ENCODE peak calls at places on chromosomes 13 and 19, in six cellular contexts. L is SK-N-SH, D is neural progenitor cell, C is PC-3, Q is GM23338, J is HCT116. I is an unnamed sample.

GRCh38 chr13:32530841-32531253 is 7.7 kb downstream of the N4BP2L2 start:
- DNase-seq in L (no peak), D (no peak), C (no peak), Q (peak; percentile 1), J (no peak), I (peak; percentile 7)

GRCh38 chr13:31835932-31836331 is 96.6 kb downstream of the RXFP2 start:
- DNase-seq in L (no peak), D (no peak), C (peak; percentile 49), Q (no peak), J (no peak), I (no peak)

GRCh38 chr19:38049105-38049649 is 142.2 kb downstream of the SIPA1L3 start:
- DNase-seq in L (no peak), D (no peak), C (no peak), Q (no peak), J (no peak), I (peak; percentile 79)

GRCh38 chr13:106036870-106037269 is 498.6 kb downstream of the EFNB2 start:
- DNase-seq in L (peak; percentile 35), D (peak; percentile 36), C (peak; percentile 5), Q (peak; percentile 39), J (peak; percentile 6), I (no peak)

GRCh38 chr19:16367269-16367683 is 42.6 kb downstream of the KLF2 start:
- DNase-seq in L (no peak), D (no peak), C (no peak), Q (no peak), J (no peak), I (peak; percentile 78)

GRCh38 chr19:518292-519231 is 11.3 kb downstream of the TPGS1 start:
- DNase-seq in L (no peak), D (peak; percentile 76), C (no peak), Q (peak; percentile 87), J (no peak), I (no peak)

GRCh38 chr13:30293995-30294394 is 13.4 kb downstream of the KATNAL1 start:
- DNase-seq in L (no peak), D (no peak), C (no peak), Q (no peak), J (no peak), I (no peak)

GRCh38 chr13:19156013-19156825 is 25.4 kb downstream of the TUBA3C start:
- DNase-seq in L (no peak), D (no peak), C (no peak), Q (no peak), J (no peak), I (no peak)

GRCh38 chr19:4547303-4548237 is 7.7 kb upstream of the LRG1 start:
- DNase-seq in L (peak; percentile 59), D (no peak), C (peak; percentile 51), Q (no peak), J (no peak), I (peak; percentile 28)

GRCh38 chr19:10256970-10257615 is 5.1 kb downstream of the MRPL4 start:
- DNase-seq in L (no peak), D (no peak), C (no peak), Q (no peak), J (no peak), I (no peak)

GRCh38 chr13:33862006-33862405 is 44.1 kb downstream of the RFC3 start:
- DNase-seq in L (no peak), D (no peak), C (no peak), Q (no peak), J (no peak), I (no peak)

GRCh38 chr13:97849305-97849704 is 104.2 kb upstream of the IPO5 start:
- DNase-seq in L (peak; percentile 15), D (peak; percentile 20), C (peak; percentile 75), Q (peak; percentile 73), J (peak; percentile 34), I (peak; percentile 24)

GRCh38 chr19:52991021-52991420 is 22.7 kb upstream of the ERVV-1 start:
- DNase-seq in L (no peak), D (no peak), C (no peak), Q (no peak), J (no peak), I (no peak)

GRCh38 chr19:52992109-52993004 is 21.4 kb upstream of the ERVV-1 start:
- DNase-seq in L (peak; percentile 42), D (peak; percentile 41), C (no peak), Q (peak; percentile 46), J (no peak), I (no peak)

GRCh38 chr19:52993342-52994178 is 20.2 kb upstream of the ERVV-1 start:
- DNase-seq in L (peak; percentile 94), D (peak; percentile 96), C (peak; percentile 79), Q (peak; percentile 92), J (peak; percentile 32), I (peak; percentile 84)

GRCh38 chr19:52988506-52988905 is 25.2 kb upstream of the ERVV-1 start:
- DNase-seq in L (no peak), D (no peak), C (no peak), Q (no peak), J (no peak), I (no peak)

DNA sequence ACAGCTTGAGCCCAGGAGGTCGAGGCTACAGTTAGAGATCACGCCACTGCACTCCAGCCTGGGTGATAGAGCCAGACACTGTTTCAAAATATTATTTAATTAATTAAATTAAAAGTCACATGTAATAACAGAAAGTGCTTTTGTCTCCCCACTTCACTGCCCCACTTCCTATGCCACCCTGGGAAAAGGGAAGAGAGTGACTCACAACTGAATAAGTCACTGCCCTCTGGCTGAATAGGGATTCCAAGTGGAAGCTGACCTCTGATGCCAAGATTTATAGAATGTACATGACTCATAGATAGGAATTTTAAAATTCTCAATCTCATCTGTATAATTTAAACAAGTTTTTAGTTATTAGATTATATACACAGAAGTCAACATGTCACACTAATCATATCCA is 22.2 kb upstream of the ERVV-1 start:
- DNase-seq in L (no peak), D (no peak), C (peak; percentile 98), Q (no peak), J (no peak), I (no peak)
- TF ChIP-seq EZH2phosphoT487 in L (no peak), D (no peak), C (no peak), Q (no peak), J (no peak), I (no peak)

GRCh38 chr19:33950141-33950805 is 153.6 kb downstream of the KCTD15 start:
- DNase-seq in L (peak; percentile 48), D (peak; percentile 8), C (no peak), Q (no peak), J (no peak), I (no peak)

GRCh38 chr19:33948651-33949335 is 152.1 kb downstream of the KCTD15 start:
- DNase-seq in L (no peak), D (no peak), C (no peak), Q (no peak), J (no peak), I (no peak)

GRCh38 chr19:33946535-33947323 is 150.1 kb downstream of the KCTD15 start:
- DNase-seq in L (no peak), D (peak; percentile 24), C (no peak), Q (no peak), J (no peak), I (no peak)

GRCh38 chr19:33953023-33953422 is 156.4 kb downstream of the KCTD15 start:
- DNase-seq in L (no peak), D (no peak), C (no peak), Q (no peak), J (no peak), I (no peak)

GRCh38 chr19:33947565-33947964 is 150.9 kb downstream of the KCTD15 start:
- DNase-seq in L (no peak), D (peak; percentile 11), C (no peak), Q (peak; percentile 36), J (no peak), I (peak; percentile 3)
- TF ChIP-seq CTCF in L (no peak), D (peak; percentile 39), C (peak; percentile 22), Q (peak; percentile 46), J (peak; percentile 19), I (peak; percentile 59)

GRCh38 chr13:99978781-99979452 is 2.7 kb upstream of the ZIC2 start:
- DNase-seq in L (peak; percentile 49), D (peak; percentile 92), C (no peak), Q (peak; percentile 91), J (no peak), I (no peak)
- TF ChIP-seq EZH2phosphoT487 in L (no peak), D (no peak), C (peak; percentile 3), Q (no peak), J (no peak), I (peak; percentile 38)

DNA sequence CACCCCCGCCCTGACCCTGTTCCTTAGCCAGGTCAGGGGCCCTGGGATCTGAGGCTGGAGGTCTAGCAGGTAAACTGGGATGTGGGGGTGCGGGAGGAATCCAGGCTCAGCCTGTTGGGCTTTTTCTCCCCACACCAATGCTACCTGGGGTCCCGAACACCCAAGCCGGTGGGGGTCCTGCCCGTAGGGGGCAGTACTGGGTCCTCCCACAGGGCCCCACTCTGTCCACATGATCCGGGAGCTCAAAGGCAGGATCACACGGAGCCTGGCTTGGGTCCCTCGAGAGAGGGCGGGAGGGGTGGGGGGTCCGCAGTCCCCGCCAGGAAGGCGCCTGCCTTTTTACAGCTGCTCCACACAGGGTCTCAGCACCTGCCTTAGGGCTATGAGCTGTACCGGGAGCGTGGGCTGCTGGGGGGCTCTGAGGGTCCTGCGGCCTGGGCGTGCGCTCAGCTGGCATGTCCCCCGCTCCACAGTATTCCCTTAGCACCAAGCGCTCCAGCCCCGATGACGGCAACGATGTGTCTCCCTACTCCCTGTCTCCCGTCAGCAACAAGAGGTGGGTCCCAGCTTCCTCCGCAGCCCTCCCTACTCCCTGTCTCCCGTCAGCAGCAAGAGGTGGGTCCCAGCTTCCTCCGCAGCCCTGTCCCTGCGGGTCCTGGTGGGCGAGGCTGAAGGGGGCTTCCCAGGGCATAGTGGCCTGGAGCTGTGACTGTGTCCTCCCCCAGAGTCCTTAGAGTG is 12.3 kb upstream of the TEKTIP1 start:
- DNase-seq in L (no peak), D (no peak), C (no peak), Q (no peak), J (no peak), I (no peak)
- TF ChIP-seq CTCF in L (peak; percentile 18), D (peak; percentile 34), C (no peak), Q (peak; percentile 19), J (no peak), I (peak; percentile 57)

GRCh38 chr13:28329395-28330158 is 165.4 kb downstream of the FLT1 start:
- DNase-seq in L (no peak), D (peak; percentile 10), C (peak; percentile 19), Q (no peak), J (no peak), I (no peak)
- TF ChIP-seq EZH2phosphoT487 in L (no peak), D (no peak), C (no peak), Q (no peak), J (no peak), I (no peak)

DNA sequence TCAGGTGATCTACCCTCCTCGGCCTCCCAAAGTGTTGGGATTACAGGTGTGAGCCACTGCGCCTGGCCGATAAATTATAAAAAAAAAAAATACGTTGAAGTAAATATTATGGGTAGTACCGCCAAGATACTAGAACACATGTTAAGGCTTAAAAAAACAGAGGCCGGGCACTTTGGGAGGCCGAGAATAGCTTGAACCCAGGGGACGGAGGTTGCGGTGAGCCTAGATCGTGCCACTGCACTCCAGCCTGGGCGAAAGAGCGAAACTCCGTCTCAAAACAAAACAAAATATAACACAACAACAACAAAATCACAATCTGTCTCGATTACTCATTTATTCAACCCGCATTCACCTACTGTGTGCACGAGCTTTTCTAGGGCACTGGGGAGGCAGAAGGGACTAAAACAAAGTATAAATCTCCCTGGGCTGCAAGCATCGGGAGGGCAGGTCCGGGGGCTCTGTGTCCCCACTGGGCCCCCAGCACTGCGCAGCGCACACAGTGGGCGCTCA is 1.3 kb upstream of the BICRA start:
- DNase-seq in L (no peak), D (no peak), C (no peak), Q (no peak), J (no peak), I (no peak)
- TF ChIP-seq CTCF in L (peak; percentile 37), D (no peak), C (no peak), Q (no peak), J (no peak), I (peak; percentile 31)

GRCh38 chr13:112826565-112826964 is 136.7 kb downstream of the ATP11A start:
- DNase-seq in L (no peak), D (no peak), C (no peak), Q (no peak), J (no peak), I (no peak)
- TF ChIP-seq EZH2phosphoT487 in L (no peak), D (no peak), C (no peak), Q (no peak), J (no peak), I (no peak)